ENCODE peak calls at places on chromosomes 12 and 14, in four cellular contexts. One of them, this sample, is unnamed.

GRCh38 chr14:51310453-51311074 is 70.5 kb downstream of the TMX1 start:
- DNase-seq in H1: no peak
- DNase-seq in K562: no peak
- DNase-seq in HepG2: no peak
- DNase-seq in this sample: no peak

GRCh38 chr12:110403975-110404675 is 617 bp upstream of the ANAPC7 start:
- DNase-seq in K562: peak; percentile 93
- DNase-seq in HepG2: peak; percentile 68
- DNase-seq in H1: peak; percentile 38
- DNase-seq in this sample: peak; percentile 90

GRCh38 chr12:75526655-75527511 is 15.5 kb upstream of the KRR1 start:
- DNase-seq in K562: peak; percentile 52
- DNase-seq in H1: no peak
- DNase-seq in HepG2: peak; percentile 45
- DNase-seq in this sample: peak; percentile 70

GRCh38 chr14:92759300-92759678 is 10.9 kb upstream of the LGMN start:
- DNase-seq in HepG2: no peak
- DNase-seq in K562: peak; percentile 74
- DNase-seq in H1: no peak
- DNase-seq in this sample: peak; percentile 51

GRCh38 chr12:124422570-124423523 is 128.0 kb downstream of the RFLNA start:
- DNase-seq in H1: no peak
- DNase-seq in K562: peak; percentile 90
- DNase-seq in HepG2: peak; percentile 58
- DNase-seq in this sample: peak; percentile 98

GRCh38 chr12:130169256-130169655 is 7.0 kb downstream of the FZD10 start:
- DNase-seq in H1: no peak
- DNase-seq in K562: no peak
- DNase-seq in HepG2: no peak
- DNase-seq in this sample: no peak

GRCh38 chr14:33986804-33987203 is 35.9 kb upstream of the EGLN3 start:
- DNase-seq in H1: no peak
- DNase-seq in HepG2: no peak
- DNase-seq in K562: no peak
- DNase-seq in this sample: peak; percentile 56

GRCh38 chr12:98253207-98253606 is 262.2 kb upstream of the TMPO start:
- DNase-seq in K562: no peak
- DNase-seq in H1: no peak
- DNase-seq in HepG2: no peak
- DNase-seq in this sample: no peak

GRCh38 chr12:23949212-23950010 is at the start of gene SOX5:
- DNase-seq in HepG2: peak; percentile 75
- DNase-seq in H1: peak; percentile 3
- DNase-seq in K562: peak; percentile 72
- DNase-seq in this sample: peak; percentile 4

GRCh38 chr12:79251356-79251755 is 386.8 kb downstream of the SYT1 start:
- DNase-seq in HepG2: no peak
- DNase-seq in K562: no peak
- DNase-seq in H1: no peak
- DNase-seq in this sample: no peak

GRCh38 chr14:47917344-47917954 is 242.0 kb upstream of the MDGA2 start:
- DNase-seq in H1: peak; percentile 21
- DNase-seq in HepG2: peak; percentile 9
- DNase-seq in K562: peak; percentile 4
- DNase-seq in this sample: peak; percentile 3

GRCh38 chr12:21117995-21118394 is 13.0 kb upstream of the SLCO1B1 start:
- DNase-seq in K562: no peak
- DNase-seq in H1: no peak
- DNase-seq in HepG2: no peak
- DNase-seq in this sample: no peak

GRCh38 chr12:116624516-116624915 is 65.3 kb downstream of the MAP1LC3B2 start:
- DNase-seq in K562: no peak
- DNase-seq in HepG2: no peak
- DNase-seq in H1: no peak
- DNase-seq in this sample: no peak

GRCh38 chr14:75470238-75470797 is 42.5 kb downstream of the JDP2 start:
- DNase-seq in H1: no peak
- DNase-seq in HepG2: no peak
- DNase-seq in K562: no peak
- DNase-seq in this sample: no peak

GRCh38 chr14:73166399-73166798 is 30.1 kb downstream of the PSEN1 start:
- DNase-seq in K562: no peak
- DNase-seq in H1: no peak
- DNase-seq in HepG2: no peak
- DNase-seq in this sample: no peak

GRCh38 chr12:98725481-98726247 is 80.6 kb downstream of the APAF1 start:
- DNase-seq in K562: peak; percentile 54
- DNase-seq in HepG2: peak; percentile 28
- DNase-seq in H1: no peak
- DNase-seq in this sample: no peak

GRCh38 chr12:52056801-52057613 is 5.8 kb downstream of the NR4A1 start:
- DNase-seq in HepG2: no peak
- DNase-seq in H1: no peak
- DNase-seq in K562: no peak
- DNase-seq in this sample: peak; percentile 64

GRCh38 chr12:89087876-89088275 is 264.4 kb downstream of the DUSP6 start:
- DNase-seq in K562: no peak
- DNase-seq in HepG2: no peak
- DNase-seq in H1: no peak
- DNase-seq in this sample: no peak

GRCh38 chr14:81268016-81268416 is 47.3 kb upstream of the GTF2A1 start:
- DNase-seq in HepG2: peak; percentile 13
- DNase-seq in K562: peak; percentile 61
- DNase-seq in H1: no peak
- DNase-seq in this sample: peak; percentile 33

GRCh38 chr14:52531481-52531880 is 20.8 kb downstream of the TXNDC16 start:
- DNase-seq in H1: no peak
- DNase-seq in HepG2: no peak
- DNase-seq in K562: no peak
- DNase-seq in this sample: no peak

GRCh38 chr12:119949594-119949993 is 39.4 kb upstream of the BICDL1 start:
- DNase-seq in HepG2: no peak
- DNase-seq in K562: no peak
- DNase-seq in H1: no peak
- DNase-seq in this sample: no peak

DNA sequence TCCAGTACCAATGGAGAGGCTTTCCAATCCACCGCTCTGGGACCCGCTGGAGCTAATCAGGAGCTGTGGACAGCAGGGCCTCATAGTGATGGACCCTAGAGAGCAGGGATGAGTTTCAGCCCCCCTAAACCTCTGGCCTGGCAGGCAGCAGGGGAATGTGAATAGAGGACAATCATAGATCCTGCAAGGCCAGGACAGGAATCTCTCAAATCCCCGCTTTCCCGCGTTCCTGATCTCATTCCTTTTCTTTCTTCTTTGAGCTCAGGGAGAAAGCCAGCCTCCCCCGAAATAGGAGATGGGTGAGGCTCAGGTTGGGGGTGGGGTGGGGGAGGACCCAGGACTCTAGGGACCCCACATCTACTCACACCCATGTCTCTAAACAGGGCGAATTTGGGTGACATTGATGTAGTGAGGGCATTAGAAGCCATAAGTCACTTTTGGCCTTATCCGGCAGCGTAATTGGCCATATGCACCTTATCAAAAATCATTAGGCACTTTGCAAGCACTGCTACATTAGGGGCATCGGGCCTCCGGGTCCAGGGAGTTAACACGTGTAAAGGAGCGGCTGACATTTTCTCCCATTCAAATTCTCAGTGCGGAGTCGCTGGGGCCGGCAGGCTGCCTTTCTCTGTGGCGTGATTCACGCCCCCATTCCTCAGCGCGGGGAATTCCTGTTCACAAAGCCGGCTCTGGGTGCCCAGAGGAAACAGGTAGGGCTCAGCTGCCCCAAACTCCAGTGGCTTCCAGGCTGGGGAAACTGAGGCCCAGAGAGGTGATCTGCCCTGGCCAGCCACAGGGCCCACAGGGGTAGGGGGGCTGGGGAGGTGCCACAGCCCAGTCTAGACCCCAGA is 1.6 kb downstream of the LHX5 start:
- DNase-seq in H1: no peak
- DNase-seq in K562: no peak
- DNase-seq in HepG2: no peak
- DNase-seq in this sample: no peak
- TF ChIP-seq RNF2 in H1: no peak
- TF ChIP-seq RNF2 in K562: no peak
- TF ChIP-seq RNF2 in HepG2: no peak
- TF ChIP-seq RNF2 in this sample: no peak

GRCh38 chr14:99793213-99794155 is at the start of gene EML1:
- DNase-seq in HepG2: peak; percentile 41
- DNase-seq in H1: peak; percentile 41
- DNase-seq in K562: peak; percentile 73
- DNase-seq in this sample: peak; percentile 88
- TF ChIP-seq HDAC2 in HepG2: no peak
- TF ChIP-seq HDAC2 in H1: no peak
- TF ChIP-seq HDAC2 in K562: no peak
- TF ChIP-seq HDAC2 in this sample: no peak

GRCh38 chr12:64779349-64779974 is 20.3 kb upstream of the GNS start:
- DNase-seq in K562: no peak
- DNase-seq in H1: no peak
- DNase-seq in HepG2: no peak
- DNase-seq in this sample: no peak

GRCh38 chr12:64782181-64782580 is 23.0 kb upstream of the GNS start:
- DNase-seq in HepG2: no peak
- DNase-seq in K562: no peak
- DNase-seq in H1: no peak
- DNase-seq in this sample: no peak

GRCh38 chr12:64781374-64782029 is 22.3 kb upstream of the GNS start:
- DNase-seq in HepG2: no peak
- DNase-seq in H1: no peak
- DNase-seq in K562: no peak
- DNase-seq in this sample: no peak

GRCh38 chr12:64780220-64780530 is 21.0 kb upstream of the GNS start:
- DNase-seq in HepG2: no peak
- DNase-seq in H1: no peak
- DNase-seq in K562: no peak
- DNase-seq in this sample: no peak

DNA sequence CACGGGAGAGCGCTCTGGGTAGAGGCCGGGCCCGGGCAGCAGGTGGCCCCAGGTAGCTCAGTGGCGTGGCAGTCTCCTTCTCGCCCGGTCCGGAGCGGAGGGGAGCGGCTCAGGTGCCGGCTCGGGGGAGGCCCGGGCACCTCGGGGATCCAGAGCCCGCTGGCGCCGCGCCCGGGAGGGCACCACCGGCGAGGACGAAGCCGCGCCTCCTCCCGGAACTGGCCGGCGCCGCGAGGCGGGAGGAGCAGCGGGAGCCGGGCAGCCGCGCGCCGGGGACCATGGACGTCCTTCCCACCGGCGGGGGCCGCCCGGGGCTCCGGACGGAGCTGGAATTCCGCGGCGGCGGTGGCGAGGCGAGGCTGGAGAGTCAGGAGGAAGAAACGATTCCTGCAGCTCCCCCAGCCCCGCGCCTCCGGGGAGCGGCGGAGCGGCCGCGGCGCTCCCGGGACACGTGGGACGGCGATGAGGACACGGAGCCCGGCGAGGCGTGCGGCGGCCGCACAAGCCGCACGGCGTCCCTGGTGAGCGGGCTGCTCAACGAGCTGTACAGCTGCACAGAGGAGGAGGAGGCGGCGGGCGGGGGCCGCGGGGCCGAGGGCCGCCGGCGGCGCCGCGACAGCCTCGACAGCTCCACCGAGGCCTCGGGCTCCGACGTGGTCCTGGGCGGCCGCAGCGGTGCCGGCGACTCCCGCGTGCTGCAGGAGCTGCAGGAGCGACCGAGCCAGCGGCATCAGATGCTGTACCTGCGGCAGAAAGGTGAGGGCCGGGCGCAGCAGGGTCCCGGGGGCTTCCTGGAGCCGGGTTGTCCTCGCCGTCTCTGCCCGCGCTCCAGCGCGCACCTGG is 21.5 kb upstream of the GNS start:
- DNase-seq in K562: no peak
- DNase-seq in H1: no peak
- DNase-seq in HepG2: no peak
- DNase-seq in this sample: peak; percentile 44
- TF ChIP-seq KDM1A in K562: no peak
- TF ChIP-seq KDM1A in H1: no peak
- TF ChIP-seq KDM1A in HepG2: no peak
- TF ChIP-seq KDM1A in this sample: no peak

GRCh38 chr12:101775814-101776213 is 36.6 kb upstream of the SYCP3 start:
- DNase-seq in HepG2: no peak
- DNase-seq in H1: no peak
- DNase-seq in K562: no peak
- DNase-seq in this sample: no peak
- TF ChIP-seq RNF2 in HepG2: no peak
- TF ChIP-seq RNF2 in H1: no peak
- TF ChIP-seq RNF2 in K562: no peak
- TF ChIP-seq RNF2 in this sample: no peak